ENCODE peak calls at places on chromosomes 13 and 19, in four cellular contexts. D is heart left ventricle; O is activated naive CD4-positive, alpha-beta T cell treated with anti-CD3 and anti-CD28 coated beads for 36 hours; F is NCI-H524. Z is an unnamed sample.

GRCh38 chr19:12841094-12841493 is 2.8 kb downstream of the MAST1 start:
- DNase-seq in D (no peak), O (no peak), F (peak; percentile 92), Z (no peak)

GRCh38 chr13:36712785-36713184 is 39.0 kb downstream of the SERTM1 start:
- DNase-seq in D (no peak), O (no peak), F (no peak), Z (no peak)

GRCh38 chr13:30394798-30395191 is 27.5 kb upstream of the UBE2L5 start:
- DNase-seq in D (no peak), O (no peak), F (no peak), Z (no peak)

GRCh38 chr13:30802953-30803478 is 67.7 kb downstream of the ALOX5AP start:
- DNase-seq in D (peak; percentile 88), O (peak; percentile 88), F (peak; percentile 88), Z (peak; percentile 75)

GRCh38 chr19:6891761-6892385 is 4.5 kb downstream of the ADGRE1 start:
- DNase-seq in D (no peak), O (peak; percentile 22), F (no peak), Z (no peak)

GRCh38 chr19:42140125-42140754 is 8.0 kb upstream of the POU2F2 start:
- DNase-seq in D (peak; percentile 64), O (peak; percentile 65), F (no peak), Z (no peak)

GRCh38 chr13:114077938-114078335 is 54.5 kb downstream of the RASA3 start:
- DNase-seq in D (peak; percentile 24), O (no peak), F (no peak), Z (no peak)

GRCh38 chr19:1854542-1855039 is 6.3 kb upstream of the REXO1 start:
- DNase-seq in D (peak; percentile 82), O (no peak), F (no peak), Z (no peak)

GRCh38 chr19:48813123-48813911 is 2.5 kb upstream of the BCAT2 start:
- DNase-seq in D (no peak), O (no peak), F (no peak), Z (no peak)

GRCh38 chr13:39959497-39959896 is 304.0 kb downstream of the COG6 start:
- DNase-seq in D (no peak), O (no peak), F (no peak), Z (no peak)

GRCh38 chr13:73514208-73514607 is 455.4 kb downstream of the KLF5 start:
- DNase-seq in D (no peak), O (no peak), F (no peak), Z (no peak)

GRCh38 chr13:88729605-88730004 is 1058.4 kb downstream of the SLITRK5 start:
- DNase-seq in D (no peak), O (no peak), F (no peak), Z (no peak)

GRCh38 chr19:18470153-18470552 is 32.2 kb upstream of the ISYNA1 start:
- DNase-seq in D (no peak), O (peak; percentile 30), F (no peak), Z (no peak)

GRCh38 chr13:20567881-20568528 is 1.0 kb downstream of the IFT88 start:
- DNase-seq in D (no peak), O (no peak), F (no peak), Z (no peak)

Z was measured in NCI-H1694.